ENCODE peak calls at places on chromosomes 12 and 14, in ten cellular contexts. N is foreskin fibroblast, V is aorta, H is right lobe of liver, C is lower lobe of right lung, K is HAP-1, T is left ventricle myocardium inferior, O is cardiac muscle cell, L is neural progenitor cell, S is A549. D is an unnamed sample.

GRCh38 chr12:81872400-81872799 is 113.2 kb upstream of the PPFIA2 start:
- DNase-seq in C (no peak), V (no peak), O (no peak), N (no peak), S (no peak), K (no peak), H (no peak), L (no peak), T (no peak), D (no peak)

GRCh38 chr12:10170199-10170598 is 1.7 kb downstream of the OLR1 start:
- DNase-seq in K (no peak), T (no peak), O (no peak), N (no peak), S (no peak), V (no peak), H (no peak), C (no peak), L (no peak), D (no peak)

GRCh38 chr12:105522166-105522825 is 191.8 kb downstream of the C12orf75 start:
- DNase-seq in N (peak; percentile 28), V (no peak), T (no peak), K (no peak), L (no peak), C (no peak), H (no peak), O (no peak), S (no peak), D (no peak)

GRCh38 chr14:24826390-24826789 is 192.4 kb upstream of the GZMB start:
- DNase-seq in L (no peak), T (no peak), V (no peak), C (no peak), K (no peak), N (no peak), O (no peak), S (no peak), H (no peak), D (no peak)

GRCh38 chr14:94746131-94746530 is 23.8 kb downstream of the GSC start:
- DNase-seq in L (no peak), O (no peak), T (no peak), H (no peak), S (no peak), K (no peak), C (no peak), N (no peak), V (no peak), D (no peak)

GRCh38 chr12:50527086-50527726 is 22.4 kb downstream of the DIP2B start:
- DNase-seq in C (no peak), K (no peak), N (no peak), H (peak; percentile 72), S (no peak), V (no peak), O (no peak), T (no peak), L (no peak), D (no peak)

GRCh38 chr12:46365951-46366379 is 6.6 kb downstream of the SLC38A2 start:
- DNase-seq in K (no peak), S (no peak), C (no peak), T (no peak), O (no peak), L (no peak), N (no peak), H (no peak), V (no peak), D (no peak)

GRCh38 chr12:109763201-109763841 is 49.7 kb downstream of the FAM222A start:
- DNase-seq in N (peak; percentile 69), S (no peak), H (no peak), V (peak; percentile 9), L (no peak), K (no peak), C (peak; percentile 45), O (no peak), T (no peak), D (peak; percentile 35)

GRCh38 chr12:75991753-75992152 is 39.8 kb downstream of the PHLDA1 start:
- DNase-seq in T (no peak), C (no peak), N (no peak), S (no peak), K (no peak), O (no peak), H (no peak), L (no peak), V (no peak), D (no peak)

GRCh38 chr12:62267490-62267889 is 7.3 kb downstream of the USP15 start:
- DNase-seq in O (no peak), N (no peak), S (no peak), C (no peak), L (no peak), K (no peak), H (no peak), T (no peak), V (no peak), D (no peak)
- H3K4me3 ChIP-seq in O (no peak overlapping the region), N (no peak overlapping the region), S (no peak overlapping the region), C (no peak overlapping the region), L (no peak overlapping the region), K (no peak overlapping the region), H (no peak overlapping the region), T (no peak overlapping the region), V (no peak overlapping the region), D (no peak overlapping the region)

GRCh38 chr12:54126696-54127537 is 61.9 kb downstream of the SMUG1 start:
- DNase-seq in O (no peak), T (peak; percentile 66), K (peak; percentile 35), H (no peak), V (peak; percentile 93), N (peak; percentile 56), C (peak; percentile 60), S (peak; percentile 55), L (peak; percentile 66), D (peak; percentile 74)

GRCh38 chr12:54125950-54126695 is 62.7 kb downstream of the SMUG1 start:
- DNase-seq in S (no peak), H (no peak), T (no peak), C (no peak), K (no peak), O (no peak), N (no peak), V (peak; percentile 84), L (peak; percentile 54), D (peak; percentile 49)

GRCh38 chr12:54129028-54129903 is 59.5 kb downstream of the SMUG1 start:
- DNase-seq in N (no peak), C (no peak), S (no peak), V (no peak), H (no peak), L (no peak), T (no peak), O (no peak), K (no peak), D (no peak)

GRCh38 chr12:54128466-54128865 is 60.3 kb downstream of the SMUG1 start:
- DNase-seq in K (no peak), L (peak; percentile 60), V (no peak), H (no peak), T (no peak), C (no peak), S (no peak), N (no peak), O (no peak), D (no peak)

GRCh38 chr12:54127538-54128259 is 61.1 kb downstream of the SMUG1 start:
- DNase-seq in L (no peak), O (no peak), K (no peak), T (no peak), V (no peak), S (no peak), N (no peak), C (no peak), H (no peak), D (no peak)
- H3K4me3 ChIP-seq in L (no peak overlapping the region), O (no peak overlapping the region), K (no peak overlapping the region), T (peak overlapping the region; percentile 68), V (no peak overlapping the region), S (no peak overlapping the region), N (peak overlapping the region; percentile 69), C (peak overlapping the region; percentile 59), H (peak overlapping the region; percentile 41), D (peak overlapping the region; percentile 86)

GRCh38 chr12:67483871-67484554 is 164.5 kb upstream of the DYRK2 start:
- DNase-seq in O (no peak), H (no peak), N (no peak), K (no peak), V (no peak), C (no peak), L (no peak), T (no peak), S (no peak), D (no peak)

GRCh38 chr12:67486671-67487070 is 161.9 kb upstream of the DYRK2 start:
- DNase-seq in S (no peak), V (no peak), T (no peak), H (no peak), L (no peak), C (no peak), K (no peak), N (no peak), O (no peak), D (no peak)

GRCh38 chr12:67477682-67478265 is 170.8 kb upstream of the DYRK2 start:
- DNase-seq in T (no peak), K (no peak), H (no peak), V (no peak), N (no peak), S (no peak), O (no peak), C (no peak), L (no peak), D (no peak)

GRCh38 chr12:67484788-67485480 is 163.6 kb upstream of the DYRK2 start:
- DNase-seq in T (no peak), C (no peak), K (no peak), O (no peak), L (no peak), H (no peak), N (no peak), V (no peak), S (no peak), D (no peak)

DNA sequence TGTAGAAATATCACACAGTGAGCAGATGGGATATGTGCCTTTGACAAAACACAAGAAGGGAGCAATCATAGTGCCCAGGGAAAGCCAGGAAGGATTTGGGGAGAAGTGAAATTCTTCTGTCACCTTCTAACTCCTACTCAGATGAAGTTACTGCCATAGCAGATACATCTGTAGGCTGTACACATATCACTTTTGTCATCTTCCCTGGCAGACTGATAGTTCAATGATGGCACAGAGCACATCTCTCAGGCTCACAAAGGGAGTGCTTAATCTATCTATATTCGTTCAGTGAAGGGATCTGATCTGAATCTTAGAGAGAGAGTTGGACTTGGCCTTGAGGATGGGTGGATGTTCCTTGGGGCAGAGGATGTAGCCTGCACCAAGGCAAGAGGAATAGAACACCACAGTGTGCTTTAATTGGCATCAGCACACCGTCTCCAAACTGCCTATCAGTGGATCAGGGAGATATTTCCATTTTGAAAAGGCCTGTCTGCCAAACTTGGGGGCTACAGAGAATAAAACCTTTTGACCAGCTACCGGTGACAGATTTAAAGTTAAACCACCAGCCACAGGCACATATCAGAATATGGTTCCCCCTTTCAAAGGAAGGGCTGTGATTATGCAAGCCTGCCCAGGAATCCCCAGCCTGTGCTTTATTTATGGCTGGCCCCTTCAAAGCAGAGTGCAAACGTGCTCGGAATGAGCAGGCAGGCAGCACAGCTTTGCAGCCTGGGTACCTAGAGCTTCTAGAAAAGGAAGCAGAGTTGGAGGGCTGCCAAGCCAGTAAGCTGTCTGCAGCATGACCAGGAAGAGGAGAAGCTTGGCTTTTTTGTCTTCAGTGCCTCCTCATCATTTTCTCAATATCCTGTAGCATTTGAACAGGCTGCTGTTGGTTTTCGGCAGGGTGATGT is 165.5 kb upstream of the DYRK2 start:
- DNase-seq in T (peak; percentile 75), K (peak; percentile 20), C (peak; percentile 72), O (peak; percentile 86), S (no peak), L (no peak), H (peak; percentile 59), N (peak; percentile 26), V (peak; percentile 79), D (peak; percentile 48)
- H3K4me3 ChIP-seq in T (no peak overlapping the region), K (no peak overlapping the region), C (no peak overlapping the region), O (no peak overlapping the region), S (no peak overlapping the region), L (no peak overlapping the region), H (no peak overlapping the region), N (no peak overlapping the region), V (no peak overlapping the region), D (no peak overlapping the region)

GRCh38 chr14:99683619-99684355 is at the start of gene CYP46A1:
- DNase-seq in L (peak; percentile 100), T (peak; percentile 100), V (peak; percentile 100), C (peak; percentile 100), O (peak; percentile 100), S (peak; percentile 97), H (peak; percentile 100), N (peak; percentile 99), K (peak; percentile 100), D (peak; percentile 100)
- H3K4me3 ChIP-seq in L (peak within 1 kb of the TSS; percentile 98), T (peak within 1 kb of the TSS; percentile 79), V (peak within 1 kb of the TSS; percentile 55), C (peak within 1 kb of the TSS; percentile 89), O (peak within 1 kb of the TSS; percentile 90), S (peak within 1 kb of the TSS; percentile 68), H (peak within 1 kb of the TSS; percentile 87), N (peak within 1 kb of the TSS; percentile 82), K (peak within 1 kb of the TSS; percentile 72), D (peak within 1 kb of the TSS; percentile 80)

D was measured in breast epithelium.